ENCODE peak calls at places on chromosome 9, in nine cellular contexts. One of them, this sample, is unnamed.

GRCh38 chr9:76798527-76798926 is 34.3 kb downstream of the PCA3 start:
- DNase-seq in AG09319: no peak
- DNase-seq in WTC11: no peak
- DNase-seq in B cell: no peak
- DNase-seq in neural crest cell: no peak
- DNase-seq in GM12865: peak
- DNase-seq in cardiac muscle cell: no peak
- DNase-seq in cardiac fibroblast: no peak
- DNase-seq in heart right ventricle: no peak
- DNase-seq in this sample: peak

GRCh38 chr9:131667576-131667975 is 72.3 kb downstream of the RAPGEF1 start:
- DNase-seq in heart right ventricle: no peak
- DNase-seq in AG09319: no peak
- DNase-seq in B cell: no peak
- DNase-seq in cardiac fibroblast: no peak
- DNase-seq in GM12865: peak
- DNase-seq in cardiac muscle cell: no peak
- DNase-seq in WTC11: no peak
- DNase-seq in neural crest cell: no peak
- DNase-seq in this sample: peak

GRCh38 chr9:34611251-34611810 is 566 bp downstream of the RPP25L start:
- DNase-seq in cardiac fibroblast: no peak
- DNase-seq in B cell: peak
- DNase-seq in WTC11: no peak
- DNase-seq in heart right ventricle: no peak
- DNase-seq in neural crest cell: no peak
- DNase-seq in cardiac muscle cell: no peak
- DNase-seq in GM12865: no peak
- DNase-seq in AG09319: no peak
- DNase-seq in this sample: no peak

GRCh38 chr9:70004310-70004709 is 39.3 kb upstream of the MAMDC2 start:
- DNase-seq in heart right ventricle: no peak
- DNase-seq in AG09319: no peak
- DNase-seq in GM12865: no peak
- DNase-seq in B cell: no peak
- DNase-seq in neural crest cell: no peak
- DNase-seq in cardiac fibroblast: no peak
- DNase-seq in cardiac muscle cell: no peak
- DNase-seq in WTC11: no peak
- DNase-seq in this sample: no peak

GRCh38 chr9:69385474-69386091 is 60.6 kb downstream of the ENTREP1 start:
- DNase-seq in cardiac fibroblast: no peak
- DNase-seq in B cell: no peak
- DNase-seq in heart right ventricle: no peak
- DNase-seq in neural crest cell: no peak
- DNase-seq in GM12865: no peak
- DNase-seq in AG09319: no peak
- DNase-seq in cardiac muscle cell: no peak
- DNase-seq in WTC11: peak
- DNase-seq in this sample: no peak

GRCh38 chr9:16126042-16126441 is 573.2 kb downstream of the CCDC171 start:
- DNase-seq in GM12865: no peak
- DNase-seq in WTC11: no peak
- DNase-seq in cardiac muscle cell: no peak
- DNase-seq in AG09319: no peak
- DNase-seq in B cell: no peak
- DNase-seq in heart right ventricle: no peak
- DNase-seq in neural crest cell: no peak
- DNase-seq in cardiac fibroblast: no peak
- DNase-seq in this sample: no peak

GRCh38 chr9:129583308-129584038 is 37.4 kb downstream of the C9orf50 start:
- DNase-seq in heart right ventricle: no peak
- DNase-seq in AG09319: no peak
- DNase-seq in WTC11: no peak
- DNase-seq in neural crest cell: no peak
- DNase-seq in B cell: no peak
- DNase-seq in cardiac fibroblast: peak
- DNase-seq in cardiac muscle cell: no peak
- DNase-seq in GM12865: no peak
- DNase-seq in this sample: no peak

GRCh38 chr9:75185585-75186170 is 97.4 kb downstream of the OSTF1 start:
- DNase-seq in GM12865: peak
- DNase-seq in WTC11: peak
- DNase-seq in B cell: peak
- DNase-seq in cardiac muscle cell: peak
- DNase-seq in cardiac fibroblast: peak
- DNase-seq in neural crest cell: peak
- DNase-seq in heart right ventricle: no peak
- DNase-seq in AG09319: no peak
- DNase-seq in this sample: peak

GRCh38 chr9:19379283-19379682 is 753 bp downstream of the RPS6 start:
- DNase-seq in AG09319: no peak
- DNase-seq in heart right ventricle: no peak
- DNase-seq in cardiac muscle cell: peak
- DNase-seq in B cell: no peak
- DNase-seq in cardiac fibroblast: no peak
- DNase-seq in neural crest cell: no peak
- DNase-seq in GM12865: no peak
- DNase-seq in WTC11: no peak
- DNase-seq in this sample: no peak

GRCh38 chr9:131099088-131099611 is 2.8 kb downstream of the AIF1L start:
- DNase-seq in heart right ventricle: no peak
- DNase-seq in cardiac muscle cell: no peak
- DNase-seq in B cell: no peak
- DNase-seq in AG09319: no peak
- DNase-seq in cardiac fibroblast: no peak
- DNase-seq in neural crest cell: no peak
- DNase-seq in GM12865: no peak
- DNase-seq in WTC11: no peak
- DNase-seq in this sample: no peak

GRCh38 chr9:80410106-80410505 is 838.3 kb downstream of the TLE4 start:
- DNase-seq in AG09319: no peak
- DNase-seq in heart right ventricle: no peak
- DNase-seq in neural crest cell: peak
- DNase-seq in B cell: no peak
- DNase-seq in GM12865: peak
- DNase-seq in cardiac fibroblast: peak
- DNase-seq in WTC11: peak
- DNase-seq in cardiac muscle cell: no peak
- DNase-seq in this sample: no peak

GRCh38 chr9:2872941-2873323 is 29.0 kb upstream of the PUM3 start:
- DNase-seq in GM12865: no peak
- DNase-seq in cardiac fibroblast: no peak
- DNase-seq in WTC11: no peak
- DNase-seq in cardiac muscle cell: no peak
- DNase-seq in B cell: no peak
- DNase-seq in neural crest cell: no peak
- DNase-seq in AG09319: no peak
- DNase-seq in heart right ventricle: no peak
- DNase-seq in this sample: no peak

GRCh38 chr9:76294301-76294700 is 99.9 kb downstream of the RFK start:
- DNase-seq in cardiac muscle cell: no peak
- DNase-seq in cardiac fibroblast: no peak
- DNase-seq in B cell: no peak
- DNase-seq in AG09319: no peak
- DNase-seq in WTC11: no peak
- DNase-seq in neural crest cell: no peak
- DNase-seq in heart right ventricle: no peak
- DNase-seq in GM12865: no peak
- DNase-seq in this sample: no peak

GRCh38 chr9:132630116-132630515 is 39.7 kb downstream of the DDX31 start:
- DNase-seq in neural crest cell: no peak
- DNase-seq in WTC11: no peak
- DNase-seq in GM12865: no peak
- DNase-seq in B cell: no peak
- DNase-seq in cardiac muscle cell: no peak
- DNase-seq in cardiac fibroblast: no peak
- DNase-seq in AG09319: no peak
- DNase-seq in heart right ventricle: no peak
- DNase-seq in this sample: no peak

GRCh38 chr9:99294850-99295461 is 72.9 kb downstream of the SEC61B start:
- DNase-seq in neural crest cell: no peak
- DNase-seq in cardiac fibroblast: peak
- DNase-seq in AG09319: no peak
- DNase-seq in GM12865: peak
- DNase-seq in WTC11: no peak
- DNase-seq in heart right ventricle: no peak
- DNase-seq in cardiac muscle cell: no peak
- DNase-seq in B cell: no peak
- DNase-seq in this sample: no peak

GRCh38 chr9:12719431-12719830 is 26.2 kb downstream of the TYRP1 start:
- DNase-seq in heart right ventricle: no peak
- DNase-seq in cardiac fibroblast: peak
- DNase-seq in WTC11: no peak
- DNase-seq in GM12865: no peak
- DNase-seq in cardiac muscle cell: peak
- DNase-seq in neural crest cell: no peak
- DNase-seq in AG09319: no peak
- DNase-seq in B cell: no peak
- DNase-seq in this sample: no peak
- TF ChIP-seq CTCF in heart right ventricle: peak
- TF ChIP-seq CTCF in cardiac fibroblast: peak
- TF ChIP-seq CTCF in WTC11: no peak
- TF ChIP-seq CTCF in GM12865: no peak
- TF ChIP-seq CTCF in cardiac muscle cell: peak
- TF ChIP-seq CTCF in neural crest cell: peak
- TF ChIP-seq CTCF in AG09319: peak
- TF ChIP-seq CTCF in B cell: no peak
- TF ChIP-seq CTCF in this sample: peak

GRCh38 chr9:120439147-120439546 is 140.8 kb downstream of the CDK5RAP2 start:
- DNase-seq in cardiac muscle cell: peak
- DNase-seq in WTC11: peak
- DNase-seq in GM12865: peak
- DNase-seq in neural crest cell: no peak
- DNase-seq in heart right ventricle: no peak
- DNase-seq in B cell: no peak
- DNase-seq in cardiac fibroblast: peak
- DNase-seq in AG09319: no peak
- DNase-seq in this sample: no peak
- TF ChIP-seq CTCF in cardiac muscle cell: peak
- TF ChIP-seq CTCF in WTC11: peak
- TF ChIP-seq CTCF in GM12865: peak
- TF ChIP-seq CTCF in neural crest cell: peak
- TF ChIP-seq CTCF in heart right ventricle: peak
- TF ChIP-seq CTCF in B cell: peak
- TF ChIP-seq CTCF in cardiac fibroblast: peak
- TF ChIP-seq CTCF in AG09319: peak
- TF ChIP-seq CTCF in this sample: peak

DNA sequence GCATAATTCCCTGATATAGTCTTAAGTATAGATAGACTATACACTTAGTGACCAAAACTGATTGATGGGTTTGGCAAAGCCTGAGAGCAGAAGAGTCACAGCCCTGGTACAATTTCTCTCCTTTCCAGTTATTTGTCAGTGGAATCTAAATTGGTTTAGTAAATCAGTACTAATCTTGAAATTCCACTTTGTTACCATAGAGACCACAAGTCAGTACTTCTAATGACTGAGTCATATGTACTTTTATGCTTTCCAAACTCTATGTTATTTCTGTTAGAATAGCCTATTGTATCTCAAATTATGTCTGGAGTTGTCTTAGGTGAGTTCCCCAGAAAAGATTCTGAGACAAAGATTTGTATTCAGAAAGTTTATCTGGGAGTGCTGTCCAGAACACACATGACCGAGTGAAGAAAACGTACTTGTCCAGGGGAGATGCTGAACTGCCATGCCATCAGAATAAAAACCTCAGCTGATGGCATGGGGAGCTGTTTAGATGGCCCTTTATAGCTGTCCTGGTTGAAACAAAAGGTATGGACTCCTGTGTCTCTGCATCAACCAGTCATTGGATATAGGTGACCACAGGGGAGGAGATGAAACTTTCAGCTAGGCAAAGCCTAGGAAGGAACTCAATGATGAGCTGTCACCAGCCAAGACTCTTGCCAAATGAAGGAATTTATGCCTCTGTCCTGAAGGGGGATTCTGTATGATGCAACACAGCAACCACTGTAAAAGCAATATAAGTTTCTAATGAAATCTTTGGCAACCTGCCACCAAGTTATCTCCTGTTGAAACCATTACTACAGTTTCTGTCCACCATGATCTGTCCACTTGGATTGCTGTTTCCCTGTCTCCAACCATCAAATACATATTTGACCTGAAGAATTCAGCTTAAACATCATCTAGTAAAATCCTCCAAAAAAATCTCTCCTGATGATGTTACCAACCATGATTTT is 18.0 kb upstream of the SMC2 start:
- DNase-seq in cardiac muscle cell: no peak
- DNase-seq in neural crest cell: no peak
- DNase-seq in cardiac fibroblast: peak
- DNase-seq in AG09319: no peak
- DNase-seq in heart right ventricle: no peak
- DNase-seq in WTC11: no peak
- DNase-seq in B cell: no peak
- DNase-seq in GM12865: no peak
- DNase-seq in this sample: no peak
- TF ChIP-seq CTCF in cardiac muscle cell: peak
- TF ChIP-seq CTCF in neural crest cell: no peak
- TF ChIP-seq CTCF in cardiac fibroblast: no peak
- TF ChIP-seq CTCF in AG09319: no peak
- TF ChIP-seq CTCF in heart right ventricle: no peak
- TF ChIP-seq CTCF in WTC11: no peak
- TF ChIP-seq CTCF in B cell: no peak
- TF ChIP-seq CTCF in GM12865: no peak
- TF ChIP-seq CTCF in this sample: no peak

GRCh38 chr9:101751895-101752294 is 13.4 kb upstream of the GRIN3A start:
- DNase-seq in cardiac muscle cell: no peak
- DNase-seq in AG09319: no peak
- DNase-seq in cardiac fibroblast: no peak
- DNase-seq in WTC11: no peak
- DNase-seq in heart right ventricle: no peak
- DNase-seq in B cell: no peak
- DNase-seq in neural crest cell: no peak
- DNase-seq in GM12865: no peak
- DNase-seq in this sample: no peak
- TF ChIP-seq CTCF in cardiac muscle cell: no peak
- TF ChIP-seq CTCF in AG09319: no peak
- TF ChIP-seq CTCF in cardiac fibroblast: no peak
- TF ChIP-seq CTCF in WTC11: no peak
- TF ChIP-seq CTCF in heart right ventricle: no peak
- TF ChIP-seq CTCF in B cell: no peak
- TF ChIP-seq CTCF in neural crest cell: no peak
- TF ChIP-seq CTCF in GM12865: no peak
- TF ChIP-seq CTCF in this sample: no peak

GRCh38 chr9:116000748-116001329 is 152.8 kb upstream of the PAPPA start:
- DNase-seq in neural crest cell: peak
- DNase-seq in cardiac fibroblast: no peak
- DNase-seq in B cell: no peak
- DNase-seq in WTC11: peak
- DNase-seq in GM12865: peak
- DNase-seq in AG09319: no peak
- DNase-seq in heart right ventricle: no peak
- DNase-seq in cardiac muscle cell: peak
- DNase-seq in this sample: peak
- TF ChIP-seq CTCF in neural crest cell: peak
- TF ChIP-seq CTCF in cardiac fibroblast: peak
- TF ChIP-seq CTCF in B cell: peak
- TF ChIP-seq CTCF in WTC11: peak
- TF ChIP-seq CTCF in GM12865: peak
- TF ChIP-seq CTCF in AG09319: peak
- TF ChIP-seq CTCF in heart right ventricle: peak
- TF ChIP-seq CTCF in cardiac muscle cell: peak
- TF ChIP-seq CTCF in this sample: peak

This sample was measured in GM10248.